ENCODE peak calls at places on chromosome 18, in seven cellular contexts. One of them, this sample, is unnamed.

GRCh38 chr18:74006160-74006559 is 141.5 kb downstream of the FBXO15 start:
- DNase-seq in colonic mucosa: no peak
- DNase-seq in body of pancreas: no peak
- DNase-seq in fibroblast of pulmonary artery: no peak
- DNase-seq in epithelial cell of esophagus: no peak
- DNase-seq in transverse colon: no peak
- DNase-seq in astrocyte of the spinal cord: no peak
- DNase-seq in this sample: no peak

GRCh38 chr18:50870138-50870845 is 8.6 kb upstream of the ME2 start:
- DNase-seq in transverse colon: peak; percentile 26
- DNase-seq in fibroblast of pulmonary artery: peak; percentile 56
- DNase-seq in colonic mucosa: no peak
- DNase-seq in body of pancreas: no peak
- DNase-seq in astrocyte of the spinal cord: peak; percentile 71
- DNase-seq in epithelial cell of esophagus: peak; percentile 99
- DNase-seq in this sample: peak; percentile 43

GRCh38 chr18:22879279-22879678 is 53.8 kb upstream of the RBBP8 start:
- DNase-seq in epithelial cell of esophagus: no peak
- DNase-seq in astrocyte of the spinal cord: no peak
- DNase-seq in fibroblast of pulmonary artery: no peak
- DNase-seq in transverse colon: no peak
- DNase-seq in colonic mucosa: no peak
- DNase-seq in body of pancreas: no peak
- DNase-seq in this sample: no peak

GRCh38 chr18:33603434-33603833 is 25.4 kb downstream of the ASXL3 start:
- DNase-seq in body of pancreas: no peak
- DNase-seq in astrocyte of the spinal cord: no peak
- DNase-seq in fibroblast of pulmonary artery: no peak
- DNase-seq in transverse colon: no peak
- DNase-seq in colonic mucosa: no peak
- DNase-seq in epithelial cell of esophagus: no peak
- DNase-seq in this sample: no peak

GRCh38 chr18:76130845-76131244 is 364.2 kb downstream of the ZNF516 start:
- DNase-seq in body of pancreas: peak; percentile 10
- DNase-seq in fibroblast of pulmonary artery: no peak
- DNase-seq in astrocyte of the spinal cord: no peak
- DNase-seq in colonic mucosa: no peak
- DNase-seq in transverse colon: no peak
- DNase-seq in epithelial cell of esophagus: peak; percentile 3
- DNase-seq in this sample: peak; percentile 43

GRCh38 chr18:55452123-55452611 is 135.8 kb downstream of the TCF4 start:
- DNase-seq in astrocyte of the spinal cord: no peak
- DNase-seq in body of pancreas: peak; percentile 5
- DNase-seq in fibroblast of pulmonary artery: peak; percentile 43
- DNase-seq in epithelial cell of esophagus: peak; percentile 93
- DNase-seq in colonic mucosa: no peak
- DNase-seq in transverse colon: no peak
- DNase-seq in this sample: peak; percentile 65

GRCh38 chr18:79685281-79685680 is 5.7 kb downstream of the CTDP1 start:
- DNase-seq in fibroblast of pulmonary artery: no peak
- DNase-seq in colonic mucosa: no peak
- DNase-seq in epithelial cell of esophagus: no peak
- DNase-seq in astrocyte of the spinal cord: no peak
- DNase-seq in body of pancreas: no peak
- DNase-seq in transverse colon: no peak
- DNase-seq in this sample: no peak

GRCh38 chr18:2935438-2936192 is 77.3 kb downstream of the LPIN2 start:
- DNase-seq in epithelial cell of esophagus: no peak
- DNase-seq in astrocyte of the spinal cord: no peak
- DNase-seq in body of pancreas: no peak
- DNase-seq in transverse colon: no peak
- DNase-seq in colonic mucosa: no peak
- DNase-seq in fibroblast of pulmonary artery: peak; percentile 49
- DNase-seq in this sample: peak; percentile 77

GRCh38 chr18:62450546-62451395 is 72.1 kb upstream of the ZCCHC2 start:
- DNase-seq in fibroblast of pulmonary artery: peak; percentile 67
- DNase-seq in astrocyte of the spinal cord: peak; percentile 70
- DNase-seq in body of pancreas: peak; percentile 92
- DNase-seq in transverse colon: no peak
- DNase-seq in colonic mucosa: no peak
- DNase-seq in epithelial cell of esophagus: peak; percentile 85
- DNase-seq in this sample: peak; percentile 79

GRCh38 chr18:73774836-73775509 is 372.7 kb downstream of the FBXO15 start:
- DNase-seq in fibroblast of pulmonary artery: no peak
- DNase-seq in epithelial cell of esophagus: peak; percentile 19
- DNase-seq in astrocyte of the spinal cord: no peak
- DNase-seq in transverse colon: no peak
- DNase-seq in colonic mucosa: no peak
- DNase-seq in body of pancreas: peak; percentile 38
- DNase-seq in this sample: peak; percentile 35

GRCh38 chr18:32576296-32576916 is 105.7 kb upstream of the GAREM1 start:
- DNase-seq in fibroblast of pulmonary artery: peak; percentile 36
- DNase-seq in body of pancreas: no peak
- DNase-seq in transverse colon: no peak
- DNase-seq in colonic mucosa: no peak
- DNase-seq in astrocyte of the spinal cord: peak; percentile 33
- DNase-seq in epithelial cell of esophagus: peak; percentile 7
- DNase-seq in this sample: peak; percentile 10

GRCh38 chr18:68275616-68276015 is 439.3 kb downstream of the TMX3 start:
- DNase-seq in fibroblast of pulmonary artery: peak; percentile 74
- DNase-seq in colonic mucosa: no peak
- DNase-seq in body of pancreas: no peak
- DNase-seq in transverse colon: no peak
- DNase-seq in epithelial cell of esophagus: peak; percentile 80
- DNase-seq in astrocyte of the spinal cord: peak; percentile 89
- DNase-seq in this sample: peak; percentile 56

GRCh38 chr18:65753520-65753919 is 2.7 kb downstream of the CDH7 start:
- DNase-seq in colonic mucosa: peak; percentile 23
- DNase-seq in fibroblast of pulmonary artery: peak; percentile 1
- DNase-seq in epithelial cell of esophagus: peak; percentile 50
- DNase-seq in transverse colon: no peak
- DNase-seq in astrocyte of the spinal cord: peak; percentile 43
- DNase-seq in body of pancreas: no peak
- DNase-seq in this sample: no peak

GRCh38 chr18:3511980-3512379 is 62.0 kb downstream of the TGIF1 start:
- DNase-seq in colonic mucosa: no peak
- DNase-seq in epithelial cell of esophagus: peak; percentile 94
- DNase-seq in astrocyte of the spinal cord: peak; percentile 64
- DNase-seq in body of pancreas: no peak
- DNase-seq in fibroblast of pulmonary artery: peak; percentile 58
- DNase-seq in transverse colon: no peak
- DNase-seq in this sample: peak; percentile 83

GRCh38 chr18:63683152-63683551 is 19.6 kb upstream of the SERPINB11 start:
- DNase-seq in epithelial cell of esophagus: peak; percentile 99
- DNase-seq in transverse colon: no peak
- DNase-seq in astrocyte of the spinal cord: peak; percentile 85
- DNase-seq in colonic mucosa: no peak
- DNase-seq in fibroblast of pulmonary artery: peak; percentile 68
- DNase-seq in body of pancreas: no peak
- DNase-seq in this sample: peak; percentile 91

GRCh38 chr18:3584266-3584665 is 134.3 kb downstream of the TGIF1 start:
- DNase-seq in colonic mucosa: no peak
- DNase-seq in fibroblast of pulmonary artery: no peak
- DNase-seq in body of pancreas: no peak
- DNase-seq in astrocyte of the spinal cord: no peak
- DNase-seq in transverse colon: no peak
- DNase-seq in epithelial cell of esophagus: no peak
- DNase-seq in this sample: no peak

GRCh38 chr18:6543330-6543908 is 128.7 kb upstream of the L3MBTL4 start:
- DNase-seq in epithelial cell of esophagus: peak; percentile 21
- DNase-seq in colonic mucosa: no peak
- DNase-seq in transverse colon: no peak
- DNase-seq in astrocyte of the spinal cord: peak; percentile 55
- DNase-seq in fibroblast of pulmonary artery: peak; percentile 61
- DNase-seq in body of pancreas: no peak
- DNase-seq in this sample: peak; percentile 59

GRCh38 chr18:62954341-62954740 is 239.0 kb downstream of the PHLPP1 start:
- DNase-seq in colonic mucosa: no peak
- DNase-seq in epithelial cell of esophagus: peak; percentile 62
- DNase-seq in transverse colon: no peak
- DNase-seq in body of pancreas: no peak
- DNase-seq in fibroblast of pulmonary artery: no peak
- DNase-seq in astrocyte of the spinal cord: peak; percentile 66
- DNase-seq in this sample: peak; percentile 23

GRCh38 chr18:79617521-79618500 is 61.8 kb upstream of the CTDP1 start:
- DNase-seq in body of pancreas: no peak
- DNase-seq in epithelial cell of esophagus: no peak
- DNase-seq in astrocyte of the spinal cord: no peak
- DNase-seq in fibroblast of pulmonary artery: no peak
- DNase-seq in colonic mucosa: no peak
- DNase-seq in transverse colon: no peak
- DNase-seq in this sample: no peak

GRCh38 chr18:72444756-72445155 is 99.4 kb downstream of the CBLN2 start:
- DNase-seq in transverse colon: no peak
- DNase-seq in fibroblast of pulmonary artery: no peak
- DNase-seq in body of pancreas: no peak
- DNase-seq in epithelial cell of esophagus: no peak
- DNase-seq in astrocyte of the spinal cord: no peak
- DNase-seq in colonic mucosa: no peak
- DNase-seq in this sample: no peak

GRCh38 chr18:54150226-54150625 is 74.2 kb downstream of the MBD2 start:
- DNase-seq in body of pancreas: no peak
- DNase-seq in astrocyte of the spinal cord: no peak
- DNase-seq in fibroblast of pulmonary artery: no peak
- DNase-seq in epithelial cell of esophagus: peak; percentile 83
- DNase-seq in transverse colon: no peak
- DNase-seq in colonic mucosa: no peak
- DNase-seq in this sample: no peak

GRCh38 chr18:14914771-14915170 is 166.8 kb downstream of the ANKRD30B start:
- DNase-seq in body of pancreas: no peak
- DNase-seq in colonic mucosa: no peak
- DNase-seq in fibroblast of pulmonary artery: no peak
- DNase-seq in transverse colon: no peak
- DNase-seq in astrocyte of the spinal cord: no peak
- DNase-seq in epithelial cell of esophagus: no peak
- DNase-seq in this sample: peak; percentile 6

GRCh38 chr18:76633504-76634259 is 138.6 kb upstream of the ZNF516 start:
- DNase-seq in body of pancreas: no peak
- DNase-seq in colonic mucosa: no peak
- DNase-seq in astrocyte of the spinal cord: no peak
- DNase-seq in fibroblast of pulmonary artery: no peak
- DNase-seq in epithelial cell of esophagus: no peak
- DNase-seq in transverse colon: no peak
- DNase-seq in this sample: no peak

GRCh38 chr18:58223717-58224424 is 179.8 kb downstream of the NEDD4L start:
- DNase-seq in epithelial cell of esophagus: peak; percentile 97
- DNase-seq in colonic mucosa: peak; percentile 77
- DNase-seq in transverse colon: peak; percentile 66
- DNase-seq in fibroblast of pulmonary artery: peak; percentile 80
- DNase-seq in body of pancreas: peak; percentile 85
- DNase-seq in astrocyte of the spinal cord: peak; percentile 81
- DNase-seq in this sample: peak; percentile 80

GRCh38 chr18:58225101-58225500 is 181.1 kb downstream of the NEDD4L start:
- DNase-seq in transverse colon: no peak
- DNase-seq in body of pancreas: no peak
- DNase-seq in fibroblast of pulmonary artery: no peak
- DNase-seq in colonic mucosa: no peak
- DNase-seq in astrocyte of the spinal cord: no peak
- DNase-seq in epithelial cell of esophagus: peak; percentile 80
- DNase-seq in this sample: no peak

GRCh38 chr18:58222439-58223125 is 178.6 kb downstream of the NEDD4L start:
- DNase-seq in body of pancreas: no peak
- DNase-seq in transverse colon: no peak
- DNase-seq in astrocyte of the spinal cord: peak; percentile 59
- DNase-seq in colonic mucosa: no peak
- DNase-seq in fibroblast of pulmonary artery: no peak
- DNase-seq in epithelial cell of esophagus: peak; percentile 81
- DNase-seq in this sample: no peak

GRCh38 chr18:58226476-58226875 is 182.4 kb downstream of the NEDD4L start:
- DNase-seq in epithelial cell of esophagus: no peak
- DNase-seq in fibroblast of pulmonary artery: no peak
- DNase-seq in colonic mucosa: peak; percentile 15
- DNase-seq in transverse colon: no peak
- DNase-seq in body of pancreas: no peak
- DNase-seq in astrocyte of the spinal cord: no peak
- DNase-seq in this sample: no peak

GRCh38 chr18:58224425-58224750 is 180.4 kb downstream of the NEDD4L start:
- DNase-seq in colonic mucosa: no peak
- DNase-seq in fibroblast of pulmonary artery: no peak
- DNase-seq in epithelial cell of esophagus: no peak
- DNase-seq in astrocyte of the spinal cord: no peak
- DNase-seq in body of pancreas: no peak
- DNase-seq in transverse colon: no peak
- DNase-seq in this sample: no peak
- H3K4me3 ChIP-seq in colonic mucosa: no peak overlapping the region
- H3K4me3 ChIP-seq in fibroblast of pulmonary artery: no peak overlapping the region
- H3K4me3 ChIP-seq in epithelial cell of esophagus: peak overlapping the region; percentile 72
- H3K4me3 ChIP-seq in astrocyte of the spinal cord: peak overlapping the region; percentile 48
- H3K4me3 ChIP-seq in body of pancreas: no peak overlapping the region
- H3K4me3 ChIP-seq in transverse colon: no peak overlapping the region
- H3K4me3 ChIP-seq in this sample: no peak overlapping the region

GRCh38 chr18:52992041-52992440 is 652.0 kb downstream of the DCC start:
- DNase-seq in fibroblast of pulmonary artery: no peak
- DNase-seq in astrocyte of the spinal cord: no peak
- DNase-seq in epithelial cell of esophagus: peak; percentile 5
- DNase-seq in colonic mucosa: no peak
- DNase-seq in body of pancreas: no peak
- DNase-seq in transverse colon: no peak
- DNase-seq in this sample: no peak
- TF ChIP-seq CTCF in fibroblast of pulmonary artery: no peak
- TF ChIP-seq CTCF in astrocyte of the spinal cord: peak; percentile 18
- TF ChIP-seq CTCF in epithelial cell of esophagus: peak; percentile 5
- TF ChIP-seq CTCF in colonic mucosa: peak; percentile 15
- TF ChIP-seq CTCF in body of pancreas: no peak
- TF ChIP-seq CTCF in transverse colon: no peak
- TF ChIP-seq CTCF in this sample: no peak

DNA sequence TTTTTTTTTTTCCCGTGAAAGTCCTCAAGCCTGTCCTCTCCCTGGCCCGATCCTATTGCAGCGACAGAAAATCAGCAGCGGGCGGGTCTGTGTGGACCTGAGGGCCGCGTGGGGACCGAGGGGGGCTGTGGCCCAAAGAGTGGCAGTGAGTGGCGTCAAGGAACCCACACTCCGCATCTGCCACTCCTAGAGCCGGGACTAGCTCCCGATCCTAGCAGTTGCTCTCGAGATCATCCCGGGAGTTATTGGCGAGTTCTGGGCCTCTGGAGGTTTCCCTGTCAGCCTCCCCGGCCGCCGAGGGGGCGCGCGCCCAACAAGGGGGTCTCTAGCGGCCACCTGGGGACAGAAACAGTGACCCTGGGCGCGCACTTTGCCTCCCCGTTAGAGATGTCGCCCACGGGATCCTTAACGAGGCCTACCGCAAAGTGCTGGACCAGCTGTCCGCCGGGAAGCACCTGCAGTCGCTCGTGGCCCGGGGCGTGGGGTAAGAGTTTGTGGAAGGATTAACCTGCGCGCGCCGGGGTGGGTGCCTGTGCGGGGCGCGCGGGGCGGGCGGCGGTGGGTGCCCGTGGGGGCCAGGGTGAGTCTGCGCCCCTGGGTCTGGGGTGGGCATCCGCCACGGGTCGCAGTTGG is 3.3 kb downstream of the ADCYAP1 start:
- DNase-seq in transverse colon: no peak
- DNase-seq in fibroblast of pulmonary artery: no peak
- DNase-seq in colonic mucosa: no peak
- DNase-seq in astrocyte of the spinal cord: no peak
- DNase-seq in body of pancreas: no peak
- DNase-seq in epithelial cell of esophagus: no peak
- DNase-seq in this sample: no peak
- H3K4me3 ChIP-seq in transverse colon: no peak overlapping the region
- H3K4me3 ChIP-seq in fibroblast of pulmonary artery: peak overlapping the region; percentile 40
- H3K4me3 ChIP-seq in colonic mucosa: peak overlapping the region; percentile 16
- H3K4me3 ChIP-seq in astrocyte of the spinal cord: peak overlapping the region; percentile 24
- H3K4me3 ChIP-seq in body of pancreas: peak overlapping the region; percentile 24
- H3K4me3 ChIP-seq in epithelial cell of esophagus: no peak overlapping the region
- H3K4me3 ChIP-seq in this sample: peak overlapping the region; percentile 53

GRCh38 chr18:10490401-10491289 is 35.2 kb upstream of the NAPG start:
- DNase-seq in colonic mucosa: no peak
- DNase-seq in transverse colon: peak; percentile 49
- DNase-seq in body of pancreas: peak; percentile 36
- DNase-seq in astrocyte of the spinal cord: no peak
- DNase-seq in fibroblast of pulmonary artery: no peak
- DNase-seq in epithelial cell of esophagus: no peak
- DNase-seq in this sample: no peak
- TF ChIP-seq CTCF in colonic mucosa: no peak
- TF ChIP-seq CTCF in transverse colon: no peak
- TF ChIP-seq CTCF in body of pancreas: no peak
- TF ChIP-seq CTCF in astrocyte of the spinal cord: no peak
- TF ChIP-seq CTCF in fibroblast of pulmonary artery: no peak
- TF ChIP-seq CTCF in epithelial cell of esophagus: no peak
- TF ChIP-seq CTCF in this sample: no peak